ENCODE peak calls at places on chromosome 16, in five cellular contexts. C is NCI-H2171, N is neural crest cell, K is posterior cingulate gyrus, Z is activated T-cell treated with anti-CD3 and anti-CD28 coated beads for 24 hours. P is an unnamed sample.

GRCh38 chr16:29916979-29917378 is 9.0 kb downstream of the KCTD13 start:
- DNase-seq in C (no peak), N (no peak), K (no peak), Z (no peak), P (no peak)

GRCh38 chr16:54164789-54165173 is 121.8 kb downstream of the IRX3 start:
- DNase-seq in C (no peak), N (no peak), K (no peak), Z (no peak), P (no peak)

GRCh38 chr16:65822148-65822547 is 544.3 kb upstream of the CDH5 start:
- DNase-seq in C (no peak), N (no peak), K (no peak), Z (no peak), P (no peak)

GRCh38 chr16:86241681-86242080 is 268.6 kb upstream of the FOXF1 start:
- DNase-seq in C (no peak), N (no peak), K (no peak), Z (no peak), P (no peak)

GRCh38 chr16:20026673-20027072 is 47.0 kb downstream of the GPR139 start:
- DNase-seq in C (no peak), N (no peak), K (no peak), Z (no peak), P (no peak)

GRCh38 chr16:4402439-4403132 is 13.8 kb downstream of the CORO7 start:
- DNase-seq in C (peak; percentile 70), N (peak; percentile 94), K (peak; percentile 84), Z (peak; percentile 55), P (peak; percentile 86)

GRCh38 chr16:31513126-31513525 is 4.9 kb upstream of the RUSF1 start:
- DNase-seq in C (no peak), N (no peak), K (no peak), Z (no peak), P (no peak)

GRCh38 chr16:15507299-15507958 is 73.0 kb downstream of the BMERB1 start:
- DNase-seq in C (no peak), N (no peak), K (peak; percentile 79), Z (no peak), P (no peak)

GRCh38 chr16:68348645-68349445 is 38.0 kb downstream of the PRMT7 start:
- DNase-seq in C (no peak), N (no peak), K (no peak), Z (no peak), P (no peak)

GRCh38 chr16:49706620-49707355 is 149.1 kb downstream of the ZNF423 start:
- DNase-seq in C (no peak), N (no peak), K (no peak), Z (no peak), P (no peak)

GRCh38 chr16:57742543-57742942 is 7.0 kb downstream of the KATNB1 start:
- DNase-seq in C (no peak), N (no peak), K (no peak), Z (no peak), P (no peak)

GRCh38 chr16:62041401-62041800 is 5.2 kb upstream of the CDH8 start:
- DNase-seq in C (peak; percentile 36), N (peak; percentile 13), K (peak; percentile 39), Z (no peak), P (peak; percentile 12)

GRCh38 chr16:58299757-58300349 is 5.0 kb upstream of the PRSS54 start:
- DNase-seq in C (peak; percentile 9), N (no peak), K (no peak), Z (no peak), P (no peak)

GRCh38 chr16:80208015-80208414 is 332.8 kb upstream of the DYNLRB2 start:
- DNase-seq in C (no peak), N (no peak), K (no peak), Z (no peak), P (no peak)

GRCh38 chr16:51818342-51818944 is 667.4 kb upstream of the SALL1 start:
- DNase-seq in C (no peak), N (peak; percentile 58), K (no peak), Z (no peak), P (peak; percentile 51)

GRCh38 chr16:19639986-19640421 is 78.0 kb downstream of the KNOP1 start:
- DNase-seq in C (no peak), N (no peak), K (no peak), Z (no peak), P (no peak)

GRCh38 chr16:67183-67791 is 5.1 kb downstream of the RHBDF1 start:
- DNase-seq in C (no peak), N (no peak), K (peak; percentile 34), Z (no peak), P (no peak)

GRCh38 chr16:57277586-57277985 is 6.9 kb downstream of the PLLP start:
- DNase-seq in C (no peak), N (no peak), K (no peak), Z (peak; percentile 26), P (no peak)

GRCh38 chr16:83336630-83337029 is 471.1 kb upstream of the HSBP1 start:
- DNase-seq in C (no peak), N (no peak), K (no peak), Z (no peak), P (no peak)

P was measured in progenitor cell of endocrine pancreas.